ENCODE peak calls at places on chromosome 21, in seven cellular contexts. One of them, this sample, is unnamed.

GRCh38 chr21:15282666-15283065 is 217.9 kb upstream of the NRIP1 start:
- DNase-seq in IMR-90: no peak
- DNase-seq in OCI-LY7: no peak
- DNase-seq in adrenal gland: no peak
- DNase-seq in mammary epithelial cell: peak; percentile 51
- DNase-seq in BJ: no peak
- DNase-seq in spleen: no peak
- DNase-seq in this sample: no peak

GRCh38 chr21:36155603-36156338 is 853 bp upstream of the DOP1B start:
- DNase-seq in IMR-90: no peak
- DNase-seq in OCI-LY7: no peak
- DNase-seq in adrenal gland: no peak
- DNase-seq in mammary epithelial cell: peak; percentile 52
- DNase-seq in BJ: no peak
- DNase-seq in spleen: peak; percentile 90
- DNase-seq in this sample: no peak

GRCh38 chr21:37552496-37553399 is 186.2 kb downstream of the DYRK1A start:
- DNase-seq in IMR-90: no peak
- DNase-seq in OCI-LY7: no peak
- DNase-seq in adrenal gland: no peak
- DNase-seq in mammary epithelial cell: no peak
- DNase-seq in BJ: no peak
- DNase-seq in spleen: no peak
- DNase-seq in this sample: no peak

GRCh38 chr21:39400173-39400572 is 45.4 kb downstream of the LCA5L start:
- DNase-seq in IMR-90: no peak
- DNase-seq in OCI-LY7: no peak
- DNase-seq in adrenal gland: no peak
- DNase-seq in mammary epithelial cell: peak; percentile 19
- DNase-seq in BJ: no peak
- DNase-seq in spleen: no peak
- DNase-seq in this sample: no peak

GRCh38 chr21:29436143-29436542 is 137.4 kb downstream of the BACH1 start:
- DNase-seq in IMR-90: no peak
- DNase-seq in OCI-LY7: no peak
- DNase-seq in adrenal gland: no peak
- DNase-seq in mammary epithelial cell: no peak
- DNase-seq in BJ: no peak
- DNase-seq in spleen: peak; percentile 70
- DNase-seq in this sample: no peak

GRCh38 chr21:36430841-36431240 is 45.6 kb downstream of the CHAF1B start:
- DNase-seq in IMR-90: no peak
- DNase-seq in OCI-LY7: no peak
- DNase-seq in adrenal gland: no peak
- DNase-seq in mammary epithelial cell: peak; percentile 13
- DNase-seq in BJ: no peak
- DNase-seq in spleen: no peak
- DNase-seq in this sample: no peak

GRCh38 chr21:41258617-41259016 is 58.0 kb upstream of the FAM3B start:
- DNase-seq in IMR-90: peak; percentile 88
- DNase-seq in OCI-LY7: no peak
- DNase-seq in adrenal gland: no peak
- DNase-seq in mammary epithelial cell: no peak
- DNase-seq in BJ: no peak
- DNase-seq in spleen: no peak
- DNase-seq in this sample: no peak

GRCh38 chr21:35682874-35683549 is 377.3 kb downstream of the SETD4 start:
- DNase-seq in IMR-90: no peak
- DNase-seq in OCI-LY7: no peak
- DNase-seq in adrenal gland: no peak
- DNase-seq in mammary epithelial cell: no peak
- DNase-seq in BJ: no peak
- DNase-seq in spleen: no peak
- DNase-seq in this sample: no peak

GRCh38 chr21:28608646-28609045 is 384.0 kb downstream of the LTN1 start:
- DNase-seq in IMR-90: no peak
- DNase-seq in OCI-LY7: peak; percentile 50
- DNase-seq in adrenal gland: no peak
- DNase-seq in mammary epithelial cell: peak; percentile 13
- DNase-seq in BJ: no peak
- DNase-seq in spleen: no peak
- DNase-seq in this sample: no peak

GRCh38 chr21:29174607-29175013 is 44.2 kb downstream of the MAP3K7CL start:
- DNase-seq in IMR-90: peak; percentile 30
- DNase-seq in OCI-LY7: no peak
- DNase-seq in adrenal gland: no peak
- DNase-seq in mammary epithelial cell: no peak
- DNase-seq in BJ: no peak
- DNase-seq in spleen: no peak
- DNase-seq in this sample: no peak

GRCh38 chr21:26966360-26966977 is 419 bp downstream of the ADAMTS5 start:
- DNase-seq in IMR-90: peak; percentile 37
- DNase-seq in OCI-LY7: no peak
- DNase-seq in adrenal gland: no peak
- DNase-seq in mammary epithelial cell: no peak
- DNase-seq in BJ: no peak
- DNase-seq in spleen: peak; percentile 44
- DNase-seq in this sample: peak; percentile 65

GRCh38 chr21:35840197-35840799 is 220.0 kb downstream of the SETD4 start:
- DNase-seq in IMR-90: peak; percentile 91
- DNase-seq in OCI-LY7: peak; percentile 76
- DNase-seq in adrenal gland: peak; percentile 56
- DNase-seq in mammary epithelial cell: peak; percentile 59
- DNase-seq in BJ: peak; percentile 46
- DNase-seq in spleen: no peak
- DNase-seq in this sample: peak; percentile 79

GRCh38 chr21:17088500-17088899 is 424.3 kb upstream of the CXADR start:
- DNase-seq in IMR-90: no peak
- DNase-seq in OCI-LY7: no peak
- DNase-seq in adrenal gland: no peak
- DNase-seq in mammary epithelial cell: no peak
- DNase-seq in BJ: no peak
- DNase-seq in spleen: no peak
- DNase-seq in this sample: no peak

GRCh38 chr21:43808367-43808766 is 19.0 kb downstream of the RRP1 start:
- DNase-seq in IMR-90: no peak
- DNase-seq in OCI-LY7: peak; percentile 19
- DNase-seq in adrenal gland: no peak
- DNase-seq in mammary epithelial cell: no peak
- DNase-seq in BJ: no peak
- DNase-seq in spleen: no peak
- DNase-seq in this sample: no peak

GRCh38 chr21:25561668-25562641 is 45.3 kb downstream of the MRPL39 start:
- DNase-seq in IMR-90: peak; percentile 82
- DNase-seq in OCI-LY7: peak; percentile 54
- DNase-seq in adrenal gland: peak; percentile 30
- DNase-seq in mammary epithelial cell: no peak
- DNase-seq in BJ: peak; percentile 11
- DNase-seq in spleen: peak; percentile 90
- DNase-seq in this sample: peak; percentile 75

GRCh38 chr21:36461277-36461917 is 18.5 kb downstream of the CLDN14 start:
- DNase-seq in IMR-90: no peak
- DNase-seq in OCI-LY7: no peak
- DNase-seq in adrenal gland: no peak
- DNase-seq in mammary epithelial cell: no peak
- DNase-seq in BJ: no peak
- DNase-seq in spleen: peak; percentile 40
- DNase-seq in this sample: no peak

GRCh38 chr21:38136201-38136600 is 120.6 kb upstream of the KCNJ15 start:
- DNase-seq in IMR-90: peak; percentile 6
- DNase-seq in OCI-LY7: no peak
- DNase-seq in adrenal gland: no peak
- DNase-seq in mammary epithelial cell: no peak
- DNase-seq in BJ: no peak
- DNase-seq in spleen: no peak
- DNase-seq in this sample: no peak

GRCh38 chr21:42905195-42905594 is 12.1 kb downstream of the NDUFV3 start:
- DNase-seq in IMR-90: peak; percentile 7
- DNase-seq in OCI-LY7: no peak
- DNase-seq in adrenal gland: no peak
- DNase-seq in mammary epithelial cell: no peak
- DNase-seq in BJ: no peak
- DNase-seq in spleen: no peak
- DNase-seq in this sample: no peak

GRCh38 chr21:42061195-42061865 is 9.8 kb upstream of the UMODL1 start:
- DNase-seq in IMR-90: no peak
- DNase-seq in OCI-LY7: peak; percentile 96
- DNase-seq in adrenal gland: no peak
- DNase-seq in mammary epithelial cell: no peak
- DNase-seq in BJ: no peak
- DNase-seq in spleen: peak; percentile 90
- DNase-seq in this sample: no peak

GRCh38 chr21:45078371-45078770 is 4.0 kb downstream of the ADARB1 start:
- DNase-seq in IMR-90: no peak
- DNase-seq in OCI-LY7: no peak
- DNase-seq in adrenal gland: no peak
- DNase-seq in mammary epithelial cell: no peak
- DNase-seq in BJ: no peak
- DNase-seq in spleen: no peak
- DNase-seq in this sample: no peak
- H3K4me3 ChIP-seq in IMR-90: no peak overlapping the region
- H3K4me3 ChIP-seq in OCI-LY7: no peak overlapping the region
- H3K4me3 ChIP-seq in adrenal gland: no peak overlapping the region
- H3K4me3 ChIP-seq in mammary epithelial cell: no peak overlapping the region
- H3K4me3 ChIP-seq in BJ: no peak overlapping the region
- H3K4me3 ChIP-seq in spleen: no peak overlapping the region
- H3K4me3 ChIP-seq in this sample: peak overlapping the region; percentile 14

GRCh38 chr21:34135330-34135729 is 62.0 kb downstream of the MRPS6 start:
- DNase-seq in IMR-90: no peak
- DNase-seq in OCI-LY7: no peak
- DNase-seq in adrenal gland: no peak
- DNase-seq in mammary epithelial cell: no peak
- DNase-seq in BJ: no peak
- DNase-seq in spleen: no peak
- DNase-seq in this sample: no peak
- H3K36me3 ChIP-seq in IMR-90: peaks cover 7% of the 10 kb centered on the region
- H3K36me3 ChIP-seq in OCI-LY7: peaks cover 56% of the 10 kb centered on the region
- H3K36me3 ChIP-seq in adrenal gland: no peaks in the 10 kb centered on the region
- H3K36me3 ChIP-seq in mammary epithelial cell: no peaks in the 10 kb centered on the region
- H3K36me3 ChIP-seq in BJ: peaks cover 1% of the 10 kb centered on the region
- H3K36me3 ChIP-seq in spleen: peaks cover 41% of the 10 kb centered on the region
- H3K36me3 ChIP-seq in this sample: peaks cover 11% of the 10 kb centered on the region

DNA sequence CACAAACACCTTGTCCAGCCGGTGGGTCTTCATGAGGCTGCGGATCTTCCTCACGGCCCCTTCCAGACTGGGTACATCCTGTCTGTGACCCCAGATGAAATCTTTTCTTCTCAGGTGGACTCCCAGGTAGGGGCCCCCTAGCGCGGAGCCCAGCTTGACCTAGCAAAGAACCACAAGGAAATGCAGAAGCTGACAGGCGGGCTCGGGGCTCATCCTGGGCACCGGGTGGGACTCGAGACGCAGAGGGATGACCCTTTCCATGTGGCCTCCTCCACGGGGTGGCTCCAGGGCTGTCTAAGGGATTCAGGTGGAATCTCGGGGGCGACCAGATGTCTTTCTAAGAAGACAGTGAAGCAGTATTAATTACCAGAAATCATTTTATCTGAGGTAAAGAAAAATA is 17.8 kb downstream of the POFUT2 start:
- DNase-seq in IMR-90: no peak
- DNase-seq in OCI-LY7: no peak
- DNase-seq in adrenal gland: peak; percentile 13
- DNase-seq in mammary epithelial cell: no peak
- DNase-seq in BJ: no peak
- DNase-seq in spleen: peak; percentile 28
- DNase-seq in this sample: peak; percentile 61
- H3K4me3 ChIP-seq in IMR-90: no peak overlapping the region
- H3K4me3 ChIP-seq in OCI-LY7: no peak overlapping the region
- H3K4me3 ChIP-seq in adrenal gland: no peak overlapping the region
- H3K4me3 ChIP-seq in mammary epithelial cell: no peak overlapping the region
- H3K4me3 ChIP-seq in BJ: no peak overlapping the region
- H3K4me3 ChIP-seq in spleen: no peak overlapping the region
- H3K4me3 ChIP-seq in this sample: no peak overlapping the region

DNA sequence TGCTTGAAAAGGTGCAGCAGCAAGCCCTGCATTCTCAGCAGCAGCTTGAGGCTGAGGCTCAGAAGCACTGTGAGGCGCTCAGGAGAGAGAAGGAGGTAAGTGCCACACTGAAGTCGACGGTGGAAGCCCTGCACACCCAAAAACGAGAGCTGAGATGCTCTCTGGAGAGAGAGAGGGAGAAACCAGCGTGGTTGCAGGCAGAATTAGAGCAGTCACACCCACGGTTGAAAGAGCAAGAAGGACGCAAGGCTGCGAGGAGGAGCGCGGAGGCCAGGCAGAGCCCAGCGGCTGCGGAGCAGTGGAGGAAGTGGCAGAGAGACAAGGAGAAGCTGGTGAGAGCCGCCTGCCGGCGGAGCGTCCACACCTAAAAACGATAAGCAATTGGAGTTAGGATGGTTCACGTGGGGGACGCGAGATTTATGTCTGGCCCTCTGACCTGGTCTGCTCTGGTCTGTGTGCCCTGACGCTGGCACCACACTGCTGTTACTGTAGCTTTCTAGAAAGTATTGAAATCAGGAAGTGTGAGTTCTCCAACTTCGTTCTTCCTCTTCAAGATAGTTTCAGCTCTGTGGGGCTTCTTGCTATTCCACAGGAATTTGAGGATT is 26.7 kb upstream of the DIP2A start:
- DNase-seq in IMR-90: no peak
- DNase-seq in OCI-LY7: no peak
- DNase-seq in adrenal gland: no peak
- DNase-seq in mammary epithelial cell: no peak
- DNase-seq in BJ: no peak
- DNase-seq in spleen: no peak
- DNase-seq in this sample: no peak
- H3K36me3 ChIP-seq in IMR-90: peaks cover 63% of the 10 kb centered on the region
- H3K36me3 ChIP-seq in OCI-LY7: peaks cover 71% of the 10 kb centered on the region
- H3K36me3 ChIP-seq in adrenal gland: no peaks in the 10 kb centered on the region
- H3K36me3 ChIP-seq in mammary epithelial cell: peaks cover 6% of the 10 kb centered on the region
- H3K36me3 ChIP-seq in BJ: peaks cover 33% of the 10 kb centered on the region
- H3K36me3 ChIP-seq in spleen: peaks cover 100% of the 10 kb centered on the region
- H3K36me3 ChIP-seq in this sample: peaks cover 61% of the 10 kb centered on the region

DNA sequence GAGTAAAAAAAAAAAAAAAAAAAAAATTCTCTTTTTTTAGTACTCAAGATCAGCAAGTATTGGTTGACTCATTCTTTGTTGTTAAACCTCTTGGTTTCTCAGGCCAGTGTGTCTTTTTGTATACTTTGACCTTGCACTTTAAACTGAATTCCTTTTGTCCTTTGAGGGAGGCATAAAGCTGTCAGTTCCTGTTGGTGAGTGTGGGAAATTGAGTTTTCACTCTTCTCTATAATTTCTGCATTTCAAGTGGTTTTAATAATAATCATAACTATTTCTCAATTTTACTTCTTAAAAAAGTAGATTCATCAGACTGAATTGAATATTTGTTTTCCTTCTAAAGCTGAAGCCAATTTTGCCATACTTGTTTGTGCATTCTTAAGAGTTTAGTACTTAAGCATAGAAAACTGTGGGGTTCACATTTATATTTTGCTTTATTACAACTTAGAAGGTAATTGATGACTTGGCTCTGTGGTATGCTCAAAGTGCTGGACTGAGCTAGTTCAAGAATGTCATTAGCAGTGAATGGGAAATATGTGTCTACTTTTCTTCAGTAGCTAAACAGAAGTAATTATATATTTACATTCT is 43.4 kb downstream of the ITSN1 start:
- DNase-seq in IMR-90: peak; percentile 66
- DNase-seq in OCI-LY7: no peak
- DNase-seq in adrenal gland: no peak
- DNase-seq in mammary epithelial cell: peak; percentile 40
- DNase-seq in BJ: peak; percentile 70
- DNase-seq in spleen: no peak
- DNase-seq in this sample: no peak
- H3K4me3 ChIP-seq in IMR-90: no peak overlapping the region
- H3K4me3 ChIP-seq in OCI-LY7: no peak overlapping the region
- H3K4me3 ChIP-seq in adrenal gland: no peak overlapping the region
- H3K4me3 ChIP-seq in mammary epithelial cell: no peak overlapping the region
- H3K4me3 ChIP-seq in BJ: no peak overlapping the region
- H3K4me3 ChIP-seq in spleen: no peak overlapping the region
- H3K4me3 ChIP-seq in this sample: no peak overlapping the region